ENCODE peak calls at places on chromosomes 11 and 22, in four cellular contexts. Q is IMR-90, K is PC-9, Z is heart left ventricle. O is an unnamed sample. For H3K27me3, the result is how much of the 10 kb centered on the place peaks cover.

GRCh38 chr11:2510626-2511402 is 66.0 kb downstream of the KCNQ1 start:
- DNase-seq in Q (no peak), K (no peak), Z (peak), O (no peak)

GRCh38 chr11:120128392-120129172 is 9.3 kb downstream of the TRIM29 start:
- DNase-seq in Q (peak), K (no peak), Z (peak), O (no peak)

GRCh38 chr11:69357458-69358397 is 63.8 kb downstream of the MYEOV start:
- DNase-seq in Q (no peak), K (no peak), Z (no peak), O (no peak)

GRCh38 chr11:64711944-64712306 is 11.1 kb downstream of the NRXN2 start:
- DNase-seq in Q (no peak), K (no peak), Z (no peak), O (no peak)

GRCh38 chr11:45737056-45737455 is 67.9 kb upstream of the SLC35C1 start:
- DNase-seq in Q (no peak), K (no peak), Z (no peak), O (no peak)

GRCh38 chr22:47435204-47435487 is 672.7 kb downstream of the TBC1D22A start:
- DNase-seq in Q (no peak), K (no peak), Z (no peak), O (no peak)

GRCh38 chr11:5631969-5632635 is 7.3 kb downstream of the TRIM34 start:
- DNase-seq in Q (no peak), K (no peak), Z (no peak), O (peak)

GRCh38 chr22:34567367-34567766 is 498.6 kb upstream of the ISX start:
- DNase-seq in Q (no peak), K (no peak), Z (no peak), O (no peak)

GRCh38 chr22:48065852-48066251 is 1303.4 kb downstream of the TBC1D22A start:
- DNase-seq in Q (no peak), K (no peak), Z (no peak), O (no peak)

GRCh38 chr11:112961751-112962747 is 829 bp downstream of the NCAM1 start:
- DNase-seq in Q (no peak), K (no peak), Z (peak), O (peak)

GRCh38 chr11:12269104-12269441 is 108.3 kb upstream of the PARVA start:
- DNase-seq in Q (peak), K (no peak), Z (no peak), O (no peak)

GRCh38 chr11:898160-898517 is 12.5 kb downstream of the CHID1 start:
- DNase-seq in Q (peak), K (no peak), Z (no peak), O (no peak)

GRCh38 chr22:50505276-50505775 is 2.2 kb downstream of the LMF2 start:
- DNase-seq in Q (no peak), K (no peak), Z (no peak), O (no peak)

GRCh38 chr11:84012171-84012826 is 726.1 kb upstream of the CCDC90B start:
- DNase-seq in Q (no peak), K (no peak), Z (no peak), O (no peak)

GRCh38 chr11:129279326-129280026 is 87.4 kb upstream of the ARHGAP32 start:
- DNase-seq in Q (peak), K (peak), Z (peak), O (peak)

GRCh38 chr11:11841121-11841604 is 609 bp upstream of the USP47 start:
- DNase-seq in Q (no peak), K (no peak), Z (peak), O (no peak)

GRCh38 chr11:91257593-91258170 is 966.9 kb upstream of the FAT3 start:
- DNase-seq in Q (no peak), K (no peak), Z (no peak), O (no peak)

GRCh38 chr22:38068641-38069371 is 11.6 kb downstream of the PICK1 start:
- DNase-seq in Q (no peak), K (no peak), Z (no peak), O (no peak)

GRCh38 chr11:75733346-75734107 is 15.9 kb downstream of the MOGAT2 start:
- DNase-seq in Q (no peak), K (peak), Z (peak), O (no peak)

GRCh38 chr11:65430406-65431217 is 8.0 kb downstream of the NEAT1 start:
- DNase-seq in Q (peak), K (no peak), Z (no peak), O (no peak)

GRCh38 chr11:10450451-10451398 is 4.3 kb upstream of the AMPD3 start:
- DNase-seq in Q (no peak), K (peak), Z (peak), O (peak)

GRCh38 chr22:26616650-26617049 is 1.2 kb downstream of the CRYBB1 start:
- DNase-seq in Q (no peak), K (no peak), Z (no peak), O (no peak)

GRCh38 chr11:14306481-14306880 is 52.5 kb downstream of the RRAS2 start:
- DNase-seq in Q (no peak), K (no peak), Z (no peak), O (no peak)

GRCh38 chr11:73478737-73479347 is 102.6 kb downstream of the RELT start:
- DNase-seq in Q (peak), K (peak), Z (no peak), O (no peak)

GRCh38 chr11:61599968-61600710 is 19.3 kb upstream of the SYT7 start:
- DNase-seq in Q (no peak), K (no peak), Z (no peak), O (no peak)

GRCh38 chr11:130426223-130427048 is 2.0 kb downstream of the ADAMTS8 start:
- DNase-seq in Q (no peak), K (no peak), Z (no peak), O (no peak)

GRCh38 chr11:78961938-78962701 is 387.5 kb upstream of the NARS2 start:
- DNase-seq in Q (peak), K (no peak), Z (no peak), O (no peak)

GRCh38 chr11:78958444-78958843 is 383.8 kb upstream of the NARS2 start:
- DNase-seq in Q (no peak), K (no peak), Z (no peak), O (no peak)

GRCh38 chr11:78957481-78958245 is 383.0 kb upstream of the NARS2 start:
- DNase-seq in Q (peak), K (no peak), Z (no peak), O (no peak)

DNA sequence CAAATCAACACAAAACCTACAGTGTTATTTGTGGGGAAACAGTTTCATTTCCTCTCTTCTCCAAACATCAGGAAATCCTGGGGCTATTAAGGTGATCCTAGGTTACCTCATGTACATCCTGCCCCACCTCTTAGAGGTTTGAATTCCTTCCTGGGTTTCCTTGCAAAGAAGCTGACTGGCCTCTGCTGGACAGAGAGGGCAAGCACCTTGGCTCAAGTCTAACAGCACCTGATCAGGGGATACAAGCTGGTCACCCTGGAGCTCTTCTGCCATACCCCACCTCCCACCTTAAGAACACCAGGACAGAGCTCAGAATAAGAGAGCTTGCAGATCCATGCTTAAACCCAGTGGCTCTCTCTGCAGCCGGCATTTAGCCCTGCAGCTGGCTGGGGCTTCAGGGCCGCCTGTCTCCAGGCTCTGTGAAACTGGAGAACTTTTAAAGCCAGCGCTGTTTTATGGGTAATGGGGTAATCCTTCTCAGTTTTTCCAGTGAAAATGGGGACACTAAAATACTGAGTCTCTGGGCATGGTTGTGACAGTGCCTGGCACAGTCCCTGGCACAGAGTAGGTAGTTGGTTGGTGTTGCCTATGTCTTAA is 386.6 kb upstream of the NARS2 start:
- DNase-seq in Q (peak), K (peak), Z (no peak), O (no peak)
- TF ChIP-seq CTCF in Q (peak), K (peak), Z (peak), O (peak)

DNA sequence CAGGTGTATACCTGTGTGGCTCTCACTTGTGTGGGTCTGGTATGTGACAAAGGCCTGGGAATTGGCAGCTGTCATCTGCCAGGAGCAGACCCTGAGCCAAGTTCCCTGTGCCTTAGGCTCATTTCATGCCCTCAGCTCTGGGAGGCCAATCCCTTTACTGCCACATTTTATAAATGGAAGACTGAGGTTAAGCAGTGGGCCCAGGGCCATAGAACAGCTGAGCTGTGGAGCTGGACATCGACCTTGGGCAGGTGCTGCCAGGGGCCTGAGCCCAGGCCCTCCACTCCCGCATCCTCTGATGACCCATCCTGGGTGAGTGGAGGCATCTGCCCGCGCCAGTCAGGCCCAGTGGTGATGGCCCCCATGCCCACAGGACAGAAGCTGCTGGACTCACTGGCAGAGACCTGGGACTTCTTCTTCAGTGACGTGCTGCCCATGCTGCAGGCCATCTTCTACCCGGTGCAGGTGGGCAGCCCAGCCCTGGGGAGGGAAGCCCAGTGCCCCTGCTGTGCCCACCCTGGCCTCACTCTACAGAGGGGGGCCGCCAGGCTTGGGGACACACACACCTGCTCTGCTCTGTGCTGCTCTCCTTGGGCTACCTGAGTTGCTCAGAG is 20.9 kb upstream of the ARHGAP8 start:
- DNase-seq in Q (no peak), K (peak), Z (peak), O (no peak)
- H3K27me3 ChIP-seq in Q (under half), K (under half), Z (under half), O (under half)

GRCh38 chr11:124536520-124536919 is 6.9 kb downstream of the OR8B12 start:
- DNase-seq in Q (peak), K (peak), Z (peak), O (no peak)

GRCh38 chr11:124541204-124541603 is 2.2 kb downstream of the OR8B12 start:
- DNase-seq in Q (no peak), K (no peak), Z (no peak), O (no peak)

GRCh38 chr11:124538019-124538418 is 5.4 kb downstream of the OR8B12 start:
- DNase-seq in Q (peak), K (peak), Z (no peak), O (no peak)

GRCh38 chr11:124535552-124536232 is 7.8 kb downstream of the OR8B12 start:
- DNase-seq in Q (peak), K (no peak), Z (no peak), O (no peak)
- TF ChIP-seq CTCF in Q (no peak), K (no peak), Z (no peak), O (no peak)

DNA sequence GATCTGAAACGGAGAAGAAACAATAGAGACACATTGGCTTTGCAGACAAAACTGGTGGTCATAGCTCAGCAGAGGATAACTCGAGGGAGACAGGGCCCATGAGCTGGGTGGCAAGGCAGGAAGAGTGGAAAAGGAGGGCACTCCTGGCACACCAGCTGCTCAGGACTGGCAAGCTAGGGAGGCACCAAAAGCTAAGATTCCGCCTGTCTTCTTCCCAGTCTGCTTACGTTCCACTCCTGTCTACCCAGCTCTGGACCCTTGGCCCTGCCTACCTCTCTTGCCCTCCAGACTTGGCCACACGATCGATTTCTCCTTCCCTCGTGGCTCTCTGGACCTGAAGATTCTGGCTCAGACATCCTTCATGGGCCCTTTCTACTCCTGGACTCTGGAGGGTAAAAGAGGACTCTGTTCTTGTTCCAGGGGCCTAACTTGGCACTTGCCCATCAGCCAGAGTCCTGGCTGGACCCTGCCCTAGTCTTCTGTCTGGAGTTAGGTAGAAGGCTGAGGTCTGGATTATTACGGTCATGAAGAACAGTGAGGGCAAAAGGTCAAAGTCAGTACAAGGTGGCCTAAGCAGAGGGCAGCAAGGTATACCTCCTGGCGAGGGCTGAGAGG is 115.2 kb upstream of the PITPNB start:
- DNase-seq in Q (no peak), K (no peak), Z (no peak), O (no peak)
- H3K27me3 ChIP-seq in Q (under half), K (under half), Z (under half), O (under half)

GRCh38 chr22:46366801-46367706 is 31.5 kb downstream of the TRMU start:
- DNase-seq in Q (no peak), K (no peak), Z (peak), O (no peak)

GRCh38 chr22:46364341-46365165 is 29.0 kb downstream of the TRMU start:
- DNase-seq in Q (no peak), K (no peak), Z (no peak), O (no peak)

GRCh38 chr22:46367707-46368191 is 32.2 kb downstream of the TRMU start:
- DNase-seq in Q (peak), K (peak), Z (peak), O (peak)

GRCh38 chr22:46365166-46365624 is 29.7 kb downstream of the TRMU start:
- DNase-seq in Q (no peak), K (no peak), Z (no peak), O (no peak)

DNA sequence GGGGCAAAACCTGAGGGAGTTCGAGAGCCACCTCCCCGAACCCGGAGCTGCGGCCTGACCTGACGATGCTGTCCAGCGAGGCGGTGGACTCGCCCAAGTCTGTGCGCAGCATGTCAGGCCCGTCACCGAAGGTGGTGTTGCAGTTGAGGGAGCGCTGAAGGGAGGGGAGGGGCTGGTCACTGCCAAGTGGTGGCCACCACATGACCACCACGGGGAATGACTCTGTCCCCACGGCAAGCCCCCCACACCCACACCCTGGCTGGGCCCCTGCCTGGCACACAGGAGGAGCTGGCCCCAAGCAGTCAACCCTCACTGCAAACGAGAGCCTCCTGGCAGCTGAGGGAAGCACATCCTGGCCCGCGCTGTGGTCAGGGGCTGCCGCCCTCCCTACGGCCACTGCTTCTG is 30.8 kb downstream of the TRMU start:
- DNase-seq in Q (no peak), K (no peak), Z (no peak), O (no peak)
- TF ChIP-seq CTCF in Q (no peak), K (no peak), Z (no peak), O (no peak)

GRCh38 chr22:24492391-24492790 is 2.7 kb upstream of the UPB1 start:
- DNase-seq in Q (no peak), K (no peak), Z (no peak), O (no peak)
- H3K27me3 ChIP-seq in Q (under half), K (under half), Z (under half), O (under half)

DNA sequence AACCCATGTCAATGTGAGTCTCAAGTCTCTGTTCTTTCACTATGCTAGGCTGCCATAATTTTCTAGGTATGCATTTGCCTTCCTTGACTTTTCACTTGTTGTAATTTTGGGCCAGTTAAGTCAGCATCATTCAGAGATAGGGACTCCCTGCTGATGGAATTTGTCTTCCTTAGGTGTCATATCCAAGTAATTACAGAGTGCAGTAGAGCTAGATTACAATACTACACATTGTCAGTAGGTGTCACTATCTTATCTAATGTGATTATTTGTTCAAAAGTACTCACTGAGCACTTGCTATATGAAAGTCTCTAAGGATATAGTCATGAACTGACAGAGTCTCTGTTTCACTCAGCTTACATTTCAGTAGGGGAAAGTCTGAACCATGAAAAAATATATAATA is 25.0 kb upstream of the SYN3 start:
- DNase-seq in Q (no peak), K (no peak), Z (no peak), O (peak)
- TF ChIP-seq CTCF in Q (no peak), K (peak), Z (no peak), O (peak)

GRCh38 chr22:22349455-22349836 is 104.9 kb downstream of the VPREB1 start:
- DNase-seq in Q (no peak), K (no peak), Z (no peak), O (no peak)
- H3K27me3 ChIP-seq in Q (under half), K (under half), Z (under half), O (under half)

DNA sequence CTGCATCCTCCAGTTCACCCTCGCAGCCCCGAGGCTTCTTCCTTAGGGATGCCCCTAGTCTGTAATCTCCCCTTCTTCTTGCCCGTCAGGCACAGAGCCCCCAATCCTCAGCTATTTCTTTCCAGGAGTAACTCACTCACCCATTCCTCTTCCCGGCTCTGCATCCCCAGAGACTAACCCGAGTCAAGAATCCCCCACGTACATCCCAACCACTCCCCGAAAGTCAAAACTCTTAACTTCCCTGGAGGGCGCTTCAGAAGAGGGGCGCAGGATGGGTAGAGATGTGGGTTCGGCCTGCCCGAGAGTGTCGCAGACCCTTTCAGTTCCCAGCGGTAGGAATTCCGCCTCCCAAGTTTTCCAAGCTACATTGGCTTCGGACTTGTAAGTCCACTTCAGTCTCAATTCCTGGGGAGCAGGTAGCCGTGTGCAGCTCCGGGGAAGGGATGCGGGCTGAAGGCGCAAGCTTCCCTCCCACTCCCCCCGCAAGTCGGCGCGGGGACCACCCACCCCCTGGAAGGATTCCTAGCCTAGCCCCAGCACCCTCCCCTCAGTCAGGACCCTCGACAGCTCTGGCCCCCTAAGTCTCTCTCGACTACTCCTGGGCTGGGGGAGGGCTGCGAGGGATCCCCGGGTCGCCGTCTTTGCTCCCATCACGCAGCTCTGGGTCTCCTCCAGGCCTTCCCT is 871 bp downstream of the BDNF start:
- DNase-seq in Q (peak), K (no peak), Z (no peak), O (no peak)
- TF ChIP-seq CTCF in Q (no peak), K (peak), Z (no peak), O (no peak)